ENCODE peak calls at places on chromosome 12, in five cellular contexts. G, A, I, U and T are unnamed samples.

GRCh38 chr12:44875954-44876553 is at the start of gene NELL2:
- DNase-seq in A (peak), G (peak), U (peak), I (peak), T (no peak)

GRCh38 chr12:56932867-56933266 is 1.3 kb downstream of the SDR9C7 start:
- DNase-seq in U (no peak), A (no peak), G (peak), I (peak), T (no peak)

GRCh38 chr12:25701290-25701689 is 148.2 kb upstream of the LMNTD1 start:
- DNase-seq in U (peak), I (no peak), A (peak), G (peak), T (no peak)

GRCh38 chr12:91142184-91142583 is 30.9 kb upstream of the LUM start:
- DNase-seq in U (peak), A (no peak), G (no peak), I (no peak), T (no peak)

GRCh38 chr12:105674871-105675699 is 344.6 kb downstream of the C12orf75 start:
- DNase-seq in A (peak), G (no peak), U (no peak), I (no peak), T (no peak)

GRCh38 chr12:20451759-20452158 is 83.4 kb downstream of the PDE3A start:
- DNase-seq in I (no peak), G (no peak), U (no peak), A (peak), T (peak)

GRCh38 chr12:104856548-104856947 is 101.5 kb downstream of the SLC41A2 start:
- DNase-seq in I (no peak), U (no peak), G (no peak), A (no peak), T (no peak)

GRCh38 chr12:6097384-6097783 is 27.1 kb downstream of the VWF start:
- DNase-seq in A (peak), U (peak), I (no peak), G (peak), T (no peak)

GRCh38 chr12:94795520-94795919 is 145.2 kb upstream of the TMCC3 start:
- DNase-seq in U (peak), G (peak), A (peak), I (no peak), T (peak)

GRCh38 chr12:114406326-114407033 is 536 bp upstream of the TBX5 start:
- DNase-seq in G (no peak), U (no peak), A (no peak), I (no peak), T (no peak)

GRCh38 chr12:79421236-79421740 is 269.5 kb downstream of the PAWR start:
- DNase-seq in I (no peak), A (no peak), U (no peak), G (no peak), T (no peak)

GRCh38 chr12:27709932-27710591 is 570 bp upstream of the MRPS35 start:
- DNase-seq in G (peak), I (peak), U (peak), A (peak), T (peak)

GRCh38 chr12:116152268-116152667 is 125.2 kb downstream of the MED13L start:
- DNase-seq in U (no peak), I (no peak), G (no peak), A (peak), T (peak)

DNA sequence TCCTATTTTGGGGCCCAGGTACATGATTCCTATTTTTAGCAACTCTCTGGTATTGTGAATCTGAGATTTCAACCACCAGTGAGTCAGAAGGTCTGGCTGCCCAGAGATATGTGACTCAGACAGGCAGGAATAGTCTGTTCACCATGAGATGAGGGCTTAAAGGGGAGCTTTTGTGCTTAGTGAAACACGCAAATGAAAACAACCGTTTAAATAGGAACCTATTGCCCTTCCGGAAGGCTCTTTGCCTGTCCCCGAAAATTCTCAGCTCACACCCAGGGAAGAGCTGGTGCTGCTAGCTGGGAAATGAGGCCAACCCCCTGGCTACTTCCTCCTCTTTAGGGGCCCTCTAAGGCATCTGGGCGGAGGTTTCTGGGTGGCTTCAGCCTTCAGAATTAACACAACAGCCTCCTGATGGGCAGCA is 283.6 kb downstream of the CACNA1C start:
- DNase-seq in G (peak), U (peak), I (no peak), A (peak), T (peak)
- H3K4me3 ChIP-seq in G (no peak), U (no peak), I (no peak), A (no peak), T (no peak)

GRCh38 chr12:84508325-84508861 is 404.2 kb downstream of the SLC6A15 start:
- DNase-seq in G (peak), A (peak), U (peak), I (no peak), T (peak)
- TF ChIP-seq CTCF in G (peak), A (peak), U (peak), I (no peak), T (peak)

DNA sequence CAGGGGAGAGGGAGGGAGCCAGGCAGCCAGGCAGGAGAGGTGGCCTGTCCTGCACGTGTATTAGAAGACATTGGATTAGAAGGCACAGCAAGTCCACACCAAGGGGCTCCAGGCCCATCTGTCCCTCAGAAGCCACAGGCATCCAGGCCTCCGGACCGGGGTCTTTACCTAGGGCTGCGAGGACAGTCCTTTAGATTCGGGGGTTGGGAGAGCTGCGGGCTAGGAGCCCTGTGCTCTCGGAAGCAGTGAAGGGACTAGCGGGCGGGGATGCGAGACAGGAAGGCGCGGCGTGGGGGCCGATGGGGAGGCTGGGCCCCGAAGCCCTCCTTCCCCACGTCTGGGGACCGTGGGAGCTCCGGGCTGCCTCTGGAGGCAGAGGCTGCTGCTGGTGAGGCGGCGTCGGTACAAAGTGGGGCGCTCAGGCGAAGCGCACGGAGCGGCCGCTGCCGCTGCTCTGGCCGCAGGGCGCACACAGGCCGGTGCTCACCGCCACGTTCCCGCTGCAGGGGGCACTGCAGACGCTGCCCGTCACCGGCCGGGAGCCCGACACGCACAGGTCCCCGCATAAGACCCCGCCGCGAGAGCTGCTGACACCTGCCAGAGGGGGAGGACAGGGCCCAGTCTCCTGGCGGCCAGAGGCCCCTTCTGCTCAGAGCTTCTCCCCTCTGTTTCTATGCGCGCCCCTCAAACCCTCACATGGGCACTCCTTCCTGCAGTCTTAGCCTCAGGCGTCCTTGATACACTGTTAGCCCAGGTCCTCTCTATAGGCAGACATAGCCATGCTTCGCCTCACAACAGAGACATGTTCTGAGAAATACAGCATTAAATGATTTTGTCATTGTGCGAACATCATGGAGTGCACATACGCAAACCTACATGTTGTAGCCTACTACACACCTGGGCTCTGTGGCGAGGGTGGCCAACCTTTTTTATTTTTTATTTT is 17.3 kb downstream of the KRT7 start:
- DNase-seq in I (no peak), G (no peak), A (no peak), U (no peak), T (no peak)
- H3K4me3 ChIP-seq in I (no peak), G (no peak), A (no peak), U (no peak), T (no peak)

GRCh38 chr12:40971911-40972310 is 216.2 kb upstream of the PDZRN4 start:
- DNase-seq in G (no peak), I (no peak), U (no peak), A (peak), T (no peak)

GRCh38 chr12:40969796-40970195 is 218.3 kb upstream of the PDZRN4 start:
- DNase-seq in A (no peak), U (no peak), I (no peak), G (no peak), T (no peak)

DNA sequence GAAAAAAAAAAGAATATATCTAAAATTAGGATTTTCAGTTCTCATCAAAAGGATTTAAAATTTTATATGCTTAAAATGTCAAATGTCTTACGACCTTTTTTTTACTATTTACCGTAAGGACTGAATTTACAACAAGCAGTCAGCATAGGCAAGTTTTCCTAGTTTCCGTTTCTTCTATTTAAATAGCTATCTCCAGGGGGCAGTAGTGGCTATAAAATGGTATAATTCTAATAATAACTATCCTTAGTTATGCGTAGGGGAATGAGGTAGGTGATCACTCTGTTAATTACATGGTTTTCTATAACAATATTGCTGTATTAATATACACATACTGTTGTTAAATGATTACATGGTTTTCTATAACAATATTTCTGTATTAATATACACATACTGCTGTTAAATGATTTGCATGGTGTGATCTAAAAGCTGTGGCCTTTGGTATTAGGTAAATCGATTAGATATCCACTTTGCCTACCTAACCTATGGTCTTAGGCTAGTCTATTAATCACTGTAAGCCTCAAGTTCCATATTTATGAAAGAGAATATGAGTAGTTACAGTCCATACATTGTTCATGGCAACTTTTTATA is 217.7 kb upstream of the PDZRN4 start:
- DNase-seq in I (no peak), A (no peak), G (no peak), U (no peak), T (no peak)
- TF ChIP-seq CTCF in I (no peak), A (no peak), G (no peak), U (no peak), T (no peak)